ENCODE peak calls at places on chromosomes 3 and 15, in six cellular contexts. O is left ventricle myocardium inferior, Q is lung, X is colonic mucosa, D is fibroblast of lung, V is suprapubic skin. Y is an unnamed sample.
A peak's percentile ranks its signal among the peaks of the same experiment; 100 is the strongest.

GRCh38 chr3:102114264-102114979 is 265.1 kb downstream of the NFKBIZ start:
- DNase-seq in O (no peak), Q (no peak), X (no peak), D (no peak), V (no peak), Y (no peak)

GRCh38 chr3:98734737-98735136 is 28.4 kb upstream of the ST3GAL6 start:
- DNase-seq in O (no peak), Q (no peak), X (no peak), D (no peak), V (no peak), Y (peak; percentile 76)

GRCh38 chr15:40764766-40765136 is 883 bp downstream of the GCHFR start:
- DNase-seq in O (no peak), Q (no peak), X (no peak), D (no peak), V (no peak), Y (no peak)

GRCh38 chr3:71438004-71438685 is 145.4 kb downstream of the FOXP1 start:
- DNase-seq in O (no peak), Q (no peak), X (no peak), D (no peak), V (no peak), Y (no peak)

GRCh38 chr3:176055851-176056250 is 1141.4 kb downstream of the TBL1XR1 start:
- DNase-seq in O (no peak), Q (no peak), X (no peak), D (no peak), V (no peak), Y (no peak)

GRCh38 chr15:76208786-76209424 is 102.4 kb downstream of the ETFA start:
- DNase-seq in O (no peak), Q (no peak), X (no peak), D (no peak), V (no peak), Y (peak; percentile 25)

GRCh38 chr3:118842147-118842863 is 192.3 kb downstream of the IGSF11 start:
- DNase-seq in O (no peak), Q (no peak), X (no peak), D (peak; percentile 9), V (no peak), Y (no peak)

GRCh38 chr15:40155270-40155910 is 5.5 kb upstream of the BUB1B start:
- DNase-seq in O (no peak), Q (peak; percentile 45), X (peak; percentile 78), D (no peak), V (no peak), Y (no peak)

GRCh38 chr3:25826510-25826909 is 36.6 kb downstream of the OXSM start:
- DNase-seq in O (no peak), Q (no peak), X (no peak), D (no peak), V (no peak), Y (no peak)

GRCh38 chr3:71156062-71156665 is 427.4 kb downstream of the FOXP1 start:
- DNase-seq in O (no peak), Q (no peak), X (no peak), D (no peak), V (no peak), Y (no peak)

GRCh38 chr3:122403489-122403888 is 12.4 kb downstream of the WDR5B start:
- DNase-seq in O (no peak), Q (no peak), X (no peak), D (no peak), V (no peak), Y (no peak)

GRCh38 chr3:48532974-48533337 is 23.6 kb downstream of the PFKFB4 start:
- DNase-seq in O (no peak), Q (no peak), X (no peak), D (no peak), V (no peak), Y (no peak)

GRCh38 chr3:16350041-16350952 is 85.3 kb downstream of the OXNAD1 start:
- DNase-seq in O (no peak), Q (no peak), X (no peak), D (peak; percentile 78), V (no peak), Y (no peak)

GRCh38 chr15:88419830-88420229 is 47.4 kb downstream of the MRPL46 start:
- DNase-seq in O (no peak), Q (no peak), X (no peak), D (no peak), V (no peak), Y (no peak)

GRCh38 chr3:130576571-130577266 is 59.7 kb downstream of the COL6A6 start:
- DNase-seq in O (no peak), Q (no peak), X (no peak), D (peak; percentile 62), V (no peak), Y (no peak)

GRCh38 chr3:107285197-107285596 is 92.0 kb upstream of the CCDC54 start:
- DNase-seq in O (no peak), Q (no peak), X (no peak), D (peak; percentile 25), V (no peak), Y (no peak)

GRCh38 chr3:18080198-18080689 is 337.8 kb upstream of the TBC1D5 start:
- DNase-seq in O (no peak), Q (no peak), X (no peak), D (peak; percentile 28), V (no peak), Y (no peak)

GRCh38 chr3:127573916-127574315 is 16.6 kb downstream of the TPRA1 start:
- DNase-seq in O (no peak), Q (no peak), X (no peak), D (no peak), V (no peak), Y (no peak)

GRCh38 chr3:188950006-188950405 is 221.8 kb upstream of the TPRG1 start:
- DNase-seq in O (no peak), Q (no peak), X (no peak), D (peak; percentile 46), V (no peak), Y (no peak)

GRCh38 chr3:51718547-51719412 is 11.9 kb downstream of the GRM2 start:
- DNase-seq in O (peak; percentile 49), Q (no peak), X (peak; percentile 78), D (peak; percentile 19), V (peak; percentile 65), Y (peak; percentile 71)

GRCh38 chr3:46673151-46674030 is 20.1 kb downstream of the ALS2CL start:
- DNase-seq in O (peak; percentile 12), Q (no peak), X (no peak), D (no peak), V (peak; percentile 50), Y (peak; percentile 1)

GRCh38 chr15:69298697-69299441 is at the start of gene PAQR5:
- DNase-seq in O (peak; percentile 25), Q (peak; percentile 61), X (peak; percentile 77), D (no peak), V (no peak), Y (peak; percentile 68)

GRCh38 chr3:171770689-171771620 is 39.3 kb downstream of the PLD1 start:
- DNase-seq in O (no peak), Q (peak; percentile 36), X (peak; percentile 67), D (peak; percentile 92), V (no peak), Y (peak; percentile 21)

GRCh38 chr3:127748754-127749327 is 73.5 kb downstream of the MGLL start:
- DNase-seq in O (no peak), Q (peak; percentile 71), X (no peak), D (no peak), V (no peak), Y (no peak)

GRCh38 chr3:64039273-64039672 is 16.0 kb upstream of the PSMD6 start:
- DNase-seq in O (no peak), Q (no peak), X (no peak), D (no peak), V (no peak), Y (no peak)

GRCh38 chr15:62164500-62165028 is 521 bp downstream of the C2CD4B start:
- DNase-seq in O (peak; percentile 14), Q (no peak), X (no peak), D (no peak), V (no peak), Y (no peak)

GRCh38 chr3:127107002-127107401 is 85.9 kb upstream of the PRR23E start:
- DNase-seq in O (no peak), Q (no peak), X (no peak), D (no peak), V (peak; percentile 18), Y (no peak)

DNA sequence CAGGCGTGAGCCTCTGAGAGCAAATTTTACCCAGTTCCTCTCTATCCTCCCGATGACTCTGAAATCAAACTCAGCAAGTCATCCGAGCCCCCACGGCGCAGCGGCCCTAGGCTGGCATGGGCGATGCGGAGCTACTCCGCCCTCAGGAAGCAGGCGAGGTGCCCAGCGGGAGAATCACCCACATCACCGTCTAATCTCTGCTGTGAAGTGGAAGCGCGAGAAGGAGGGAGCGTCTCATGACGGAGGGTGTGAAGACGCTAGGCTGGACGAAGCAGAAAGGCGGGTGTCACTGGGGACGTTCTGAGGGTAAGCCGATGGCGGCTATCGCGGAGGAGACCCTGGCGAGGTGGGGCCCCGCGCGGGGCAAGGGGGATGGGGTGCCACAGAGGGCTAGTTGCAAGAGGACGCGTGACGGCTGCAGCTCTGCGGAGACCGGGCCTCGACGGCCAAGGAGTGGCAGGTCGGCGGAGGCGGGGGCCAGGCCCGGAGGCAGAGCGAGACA is 9.1 kb upstream of the GNAI2 start:
- DNase-seq in O (no peak), Q (no peak), X (peak; percentile 67), D (peak; percentile 47), V (no peak), Y (no peak)
- TF ChIP-seq CTCF in O (no peak), Q (no peak), X (no peak), D (no peak), V (no peak), Y (no peak)

GRCh38 chr15:50876260-50876988 is 32.1 kb upstream of the AP4E1 start:
- DNase-seq in O (no peak), Q (no peak), X (peak; percentile 54), D (no peak), V (no peak), Y (no peak)
- H3K4me1 ChIP-seq in O (peaks cover 5% of the 10 kb centered on the region), Q (peaks cover 1% of the 10 kb centered on the region), X (no peaks in the 10 kb centered on the region), D (no peaks in the 10 kb centered on the region), V (peaks cover 17% of the 10 kb centered on the region), Y (no peaks in the 10 kb centered on the region)

GRCh38 chr3:149968216-149968615 is 2.5 kb downstream of the PFN2 start:
- DNase-seq in O (no peak), Q (no peak), X (no peak), D (peak; percentile 15), V (no peak), Y (peak; percentile 18)

GRCh38 chr3:149967067-149967685 is 3.5 kb downstream of the PFN2 start:
- DNase-seq in O (no peak), Q (no peak), X (no peak), D (peak; percentile 77), V (no peak), Y (no peak)

GRCh38 chr3:149969945-149970715 is 565 bp downstream of the PFN2 start:
- DNase-seq in O (peak; percentile 84), Q (peak; percentile 82), X (peak; percentile 88), D (peak; percentile 94), V (peak; percentile 80), Y (peak; percentile 79)

GRCh38 chr3:149970716-149971402 is at the start of gene PFN2:
- DNase-seq in O (peak; percentile 78), Q (peak; percentile 64), X (peak; percentile 56), D (peak; percentile 85), V (no peak), Y (peak; percentile 83)

GRCh38 chr3:149969110-149969944 is 1.4 kb downstream of the PFN2 start:
- DNase-seq in O (peak; percentile 25), Q (no peak), X (peak; percentile 53), D (peak; percentile 86), V (peak; percentile 75), Y (peak; percentile 75)
- TF ChIP-seq CTCF in O (no peak), Q (no peak), X (no peak), D (peak; percentile 25), V (no peak), Y (peak; percentile 34)

DNA sequence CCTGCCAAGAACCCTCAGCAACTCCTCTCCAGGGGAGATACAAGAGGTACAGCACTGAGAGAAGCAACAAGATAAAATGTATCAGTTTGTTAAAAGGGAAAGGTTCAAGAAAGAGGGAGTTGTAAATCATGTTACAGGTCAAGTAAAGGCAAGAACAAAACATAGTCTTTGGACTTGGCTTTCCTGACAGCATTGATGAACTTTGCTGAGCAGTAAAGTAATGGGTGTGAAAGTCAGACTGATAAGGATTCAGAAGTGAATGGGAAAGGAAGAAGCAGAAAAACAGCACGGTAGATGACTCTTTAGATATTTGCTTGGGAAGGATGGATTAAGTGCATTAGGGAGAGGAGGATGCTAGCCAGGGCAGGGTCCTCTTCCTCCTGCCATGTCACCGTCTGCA is 27.1 kb downstream of the MBNL1 start:
- DNase-seq in O (no peak), Q (no peak), X (no peak), D (no peak), V (no peak), Y (no peak)
- H3K4me1 ChIP-seq in O (peaks cover 95% of the 10 kb centered on the region), Q (peaks cover 6% of the 10 kb centered on the region), X (peaks cover 3% of the 10 kb centered on the region), D (peaks cover 20% of the 10 kb centered on the region), V (peaks cover 75% of the 10 kb centered on the region), Y (peaks cover 6% of the 10 kb centered on the region)